ENCODE peak calls at places on chromosomes 12 and 14, in nine cellular contexts. H, Y, E, M, X, S, J, Q and W are unnamed samples.
A peak's percentile ranks its signal among the peaks of the same experiment; 100 is the strongest.

GRCh38 chr14:100019156-100019882 is 45.9 kb upstream of the EVL start:
- DNase-seq in J (no peak), Y (no peak), M (peak; percentile 12), Q (no peak), E (peak; percentile 28), S (no peak), X (peak; percentile 67), H (no peak), W (no peak)

GRCh38 chr12:16330554-16330953 is 16.9 kb upstream of the MGST1 start:
- DNase-seq in Q (no peak), H (no peak), M (no peak), X (no peak), S (no peak), Y (no peak), J (no peak), E (no peak), W (no peak)

GRCh38 chr12:100574262-100575074 is 984 bp downstream of the GAS2L3 start:
- DNase-seq in M (no peak), Q (no peak), S (no peak), E (peak; percentile 51), J (no peak), Y (peak; percentile 38), X (peak; percentile 34), H (no peak), W (no peak)

GRCh38 chr12:68639396-68639767 is 28.7 kb downstream of the RAP1B start:
- DNase-seq in J (no peak), Y (no peak), X (no peak), H (no peak), M (no peak), Q (no peak), E (no peak), S (no peak), W (no peak)

GRCh38 chr12:51863921-51864700 is 15.6 kb upstream of the FIGNL2 start:
- DNase-seq in M (peak; percentile 38), J (no peak), Q (no peak), Y (peak; percentile 59), E (peak; percentile 22), S (no peak), X (peak; percentile 79), H (no peak), W (no peak)

GRCh38 chr12:14810953-14811483 is 3.0 kb downstream of the SMCO3 start:
- DNase-seq in M (no peak), X (peak; percentile 47), J (no peak), Q (no peak), Y (peak; percentile 31), E (peak; percentile 54), S (no peak), H (no peak), W (no peak)

GRCh38 chr12:131487379-131488129 is 223.3 kb upstream of the SFSWAP start:
- DNase-seq in Q (no peak), E (peak; percentile 56), H (peak; percentile 49), S (no peak), X (no peak), Y (no peak), M (peak; percentile 18), J (no peak), W (no peak)

GRCh38 chr12:115075552-115076170 is 391.7 kb upstream of the TBX3 start:
- DNase-seq in S (no peak), E (no peak), Q (no peak), Y (no peak), H (no peak), X (peak; percentile 21), J (no peak), M (no peak), W (no peak)

GRCh38 chr12:76948895-76949294 is 70.1 kb upstream of the CSRP2 start:
- DNase-seq in E (no peak), H (no peak), M (no peak), X (no peak), J (no peak), S (no peak), Y (no peak), Q (no peak), W (no peak)